ENCODE peak calls at places on chromosomes 7 and 10, in four cellular contexts. One of them, this sample, is unnamed.

GRCh38 chr7:116829051-116829450 is 33.3 kb upstream of the CAPZA2 start:
- DNase-seq in OCI-LY7: no peak
- DNase-seq in GM23248: no peak
- DNase-seq in H1: no peak
- DNase-seq in this sample: no peak

GRCh38 chr10:10327934-10328333 is 689.7 kb upstream of the CELF2 start:
- DNase-seq in H1: no peak
- DNase-seq in GM23248: no peak
- DNase-seq in OCI-LY7: no peak
- DNase-seq in this sample: no peak

GRCh38 chr10:51389415-51390342 is 309.7 kb downstream of the CSTF2T start:
- DNase-seq in H1: peak
- DNase-seq in OCI-LY7: peak
- DNase-seq in GM23248: peak
- DNase-seq in this sample: peak

GRCh38 chr7:41098846-41099245 is 604.0 kb downstream of the INHBA start:
- DNase-seq in GM23248: no peak
- DNase-seq in H1: no peak
- DNase-seq in OCI-LY7: no peak
- DNase-seq in this sample: peak

GRCh38 chr7:22179442-22179879 is 177.5 kb downstream of the RAPGEF5 start:
- DNase-seq in GM23248: no peak
- DNase-seq in H1: no peak
- DNase-seq in OCI-LY7: no peak
- DNase-seq in this sample: peak

GRCh38 chr7:1532456-1533254 is 2.2 kb downstream of the MAFK start:
- DNase-seq in OCI-LY7: peak
- DNase-seq in GM23248: peak
- DNase-seq in H1: no peak
- DNase-seq in this sample: peak

GRCh38 chr7:142348100-142348499 is 90.2 kb upstream of the PRSS58 start:
- DNase-seq in GM23248: no peak
- DNase-seq in OCI-LY7: no peak
- DNase-seq in H1: no peak
- DNase-seq in this sample: no peak

GRCh38 chr7:130433336-130433735 is 7.5 kb downstream of the CEP41 start:
- DNase-seq in GM23248: no peak
- DNase-seq in H1: no peak
- DNase-seq in OCI-LY7: no peak
- DNase-seq in this sample: no peak

GRCh38 chr7:131893627-131894345 is 337.4 kb upstream of the PODXL start:
- DNase-seq in GM23248: peak
- DNase-seq in OCI-LY7: no peak
- DNase-seq in H1: no peak
- DNase-seq in this sample: peak

GRCh38 chr10:43695321-43695720 is 46.6 kb upstream of the ZNF32 start:
- DNase-seq in H1: no peak
- DNase-seq in GM23248: no peak
- DNase-seq in OCI-LY7: no peak
- DNase-seq in this sample: no peak

GRCh38 chr10:74048433-74048832 is 50.5 kb downstream of the VCL start:
- DNase-seq in GM23248: no peak
- DNase-seq in OCI-LY7: no peak
- DNase-seq in H1: no peak
- DNase-seq in this sample: no peak
- H3K4me2 ChIP-seq in GM23248: peak
- H3K4me2 ChIP-seq in OCI-LY7: no peak
- H3K4me2 ChIP-seq in H1: no peak
- H3K4me2 ChIP-seq in this sample: no peak

DNA sequence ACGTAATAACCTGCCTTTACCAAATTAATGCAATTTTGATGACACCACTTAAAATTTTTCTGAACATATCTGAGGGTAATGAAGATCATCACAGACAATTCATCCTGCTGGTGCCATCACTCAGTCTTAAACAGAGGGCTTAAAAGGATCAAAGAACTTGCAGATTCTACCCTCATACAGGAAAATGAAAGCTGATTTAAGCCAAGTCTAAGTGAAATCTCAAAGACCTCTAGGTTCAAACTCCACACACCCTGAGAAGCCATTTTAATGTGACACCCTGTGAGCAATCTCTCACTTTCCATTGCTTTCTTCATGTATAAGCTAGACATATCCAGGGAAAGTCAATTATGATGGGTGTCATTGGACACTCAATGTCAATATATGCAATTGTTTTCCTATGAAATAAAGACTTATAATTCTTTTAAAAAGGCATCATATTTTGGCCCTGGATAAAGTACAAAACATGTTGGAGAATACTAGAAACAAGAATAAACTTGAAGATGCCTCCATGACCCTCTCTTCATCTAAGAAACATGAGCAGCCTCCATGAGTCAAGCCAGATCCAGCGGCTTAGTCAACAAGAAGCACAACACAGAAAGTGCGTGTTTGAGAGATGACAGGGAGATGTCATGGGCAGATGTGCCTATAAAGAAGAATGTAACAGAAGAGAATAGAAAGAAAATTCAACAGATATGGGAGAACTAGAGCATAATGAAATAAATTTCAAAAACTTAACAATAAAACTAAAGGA is 291.9 kb downstream of the PARD3 start:
- DNase-seq in GM23248: peak
- DNase-seq in H1: no peak
- DNase-seq in OCI-LY7: no peak
- DNase-seq in this sample: peak
- H3K4me2 ChIP-seq in GM23248: no peak
- H3K4me2 ChIP-seq in H1: no peak
- H3K4me2 ChIP-seq in OCI-LY7: peak
- H3K4me2 ChIP-seq in this sample: peak

DNA sequence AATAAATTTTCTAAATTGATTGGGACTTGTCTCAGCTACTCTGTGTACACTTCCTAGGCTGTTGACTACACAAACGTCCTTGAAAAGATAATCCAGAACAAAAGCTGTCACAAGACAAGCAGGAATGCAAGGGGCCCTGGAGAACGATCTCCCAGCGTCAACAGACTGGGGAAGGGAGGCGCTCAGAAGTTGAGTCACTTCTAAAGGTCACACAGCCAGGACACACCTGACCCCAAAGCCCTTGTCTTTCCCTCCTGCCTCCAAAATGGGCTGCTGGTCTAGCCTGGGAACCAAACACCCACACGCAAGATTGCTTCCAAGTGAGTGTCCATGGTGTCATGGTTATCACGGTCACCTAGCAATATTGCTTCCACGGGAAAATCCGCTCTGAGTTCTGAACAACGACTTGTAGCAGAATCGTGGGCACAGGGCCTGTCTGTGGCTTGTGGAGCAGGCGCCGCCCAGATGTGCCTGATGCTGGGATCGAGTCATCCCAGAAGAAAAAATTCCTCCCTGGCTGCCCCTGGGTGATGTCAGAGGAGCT is 49.8 kb downstream of the SPOCK2 start:
- DNase-seq in GM23248: peak
- DNase-seq in H1: no peak
- DNase-seq in OCI-LY7: no peak
- DNase-seq in this sample: peak
- H3K4me2 ChIP-seq in GM23248: peak
- H3K4me2 ChIP-seq in H1: no peak
- H3K4me2 ChIP-seq in OCI-LY7: no peak
- H3K4me2 ChIP-seq in this sample: no peak

GRCh38 chr7:94412762-94413322 is 18.1 kb downstream of the COL1A2 start:
- DNase-seq in GM23248: peak
- DNase-seq in H1: no peak
- DNase-seq in OCI-LY7: no peak
- DNase-seq in this sample: no peak
- H3K4me2 ChIP-seq in GM23248: peak
- H3K4me2 ChIP-seq in H1: no peak
- H3K4me2 ChIP-seq in OCI-LY7: no peak
- H3K4me2 ChIP-seq in this sample: peak

DNA sequence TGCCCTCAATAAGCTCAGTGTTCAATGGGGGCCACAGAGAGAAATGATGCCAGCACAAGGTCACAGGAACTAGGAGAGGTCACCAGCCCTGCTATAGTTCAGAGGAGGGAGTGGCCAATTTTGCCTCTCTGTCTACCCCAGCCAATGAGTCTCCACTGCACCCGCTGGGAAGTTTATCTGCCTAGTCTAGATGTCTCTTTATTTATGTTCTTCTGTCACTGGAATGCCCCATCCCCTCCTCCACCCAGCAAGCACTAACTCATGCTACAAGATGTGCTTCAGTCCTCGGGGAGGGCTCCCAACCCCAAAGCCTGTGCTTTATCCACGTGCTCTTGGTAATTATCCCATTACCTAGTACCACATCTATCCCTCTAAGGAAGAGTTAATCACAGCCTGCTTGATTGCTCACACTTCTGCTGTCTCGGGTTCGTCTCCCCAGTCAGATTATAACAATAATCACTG is 4.1 kb downstream of the HIP1 start:
- DNase-seq in GM23248: peak
- DNase-seq in OCI-LY7: no peak
- DNase-seq in H1: no peak
- DNase-seq in this sample: peak
- H3K4me2 ChIP-seq in GM23248: peak
- H3K4me2 ChIP-seq in OCI-LY7: peak
- H3K4me2 ChIP-seq in H1: no peak
- H3K4me2 ChIP-seq in this sample: peak

This sample was measured in astrocyte.